ENCODE peak calls at places on chromosomes 4 and X, in four cellular contexts. J is heart left ventricle, A is OCI-LY7, V is cardiac muscle cell. X is an unnamed sample. For H3K4me1, the result is how much of the 10 kb centered on the place peaks cover.

GRCh38 chrX:147376601-147377387 is 534.9 kb upstream of the FMR1 start:
- DNase-seq in J (no peak), A (peak), V (peak), X (no peak)

GRCh38 chrX:8731579-8732395 is at the start of gene ANOS1:
- DNase-seq in J (peak), A (no peak), V (peak), X (peak)

GRCh38 chrX:53288173-53288572 is 6.8 kb upstream of the IQSEC2 start:
- DNase-seq in J (peak), A (no peak), V (peak), X (peak)

GRCh38 chr4:165060938-165061337 is 7.3 kb downstream of the TRIM75 start:
- DNase-seq in J (no peak), A (no peak), V (no peak), X (no peak)

GRCh38 chrX:101108293-101108692 is 10.3 kb downstream of the CENPI start:
- DNase-seq in J (no peak), A (no peak), V (no peak), X (no peak)

GRCh38 chrX:115459883-115460564 is 101.0 kb upstream of the PLS3 start:
- DNase-seq in J (no peak), A (no peak), V (no peak), X (no peak)

GRCh38 chr4:20254517-20255250 is 3.0 kb downstream of the SLIT2 start:
- DNase-seq in J (peak), A (no peak), V (peak), X (peak)

GRCh38 chr4:167595898-167596297 is 361.6 kb upstream of the SPOCK3 start:
- DNase-seq in J (no peak), A (no peak), V (no peak), X (no peak)

GRCh38 chr4:47499705-47500104 is 14.6 kb downstream of the ATP10D start:
- DNase-seq in J (no peak), A (peak), V (no peak), X (no peak)

GRCh38 chr4:26015133-26015651 is 101.2 kb downstream of the SMIM20 start:
- DNase-seq in J (peak), A (no peak), V (no peak), X (peak)

GRCh38 chr4:153181293-153182080 is 22.8 kb upstream of the TRIM2 start:
- DNase-seq in J (no peak), A (no peak), V (no peak), X (no peak)

DNA sequence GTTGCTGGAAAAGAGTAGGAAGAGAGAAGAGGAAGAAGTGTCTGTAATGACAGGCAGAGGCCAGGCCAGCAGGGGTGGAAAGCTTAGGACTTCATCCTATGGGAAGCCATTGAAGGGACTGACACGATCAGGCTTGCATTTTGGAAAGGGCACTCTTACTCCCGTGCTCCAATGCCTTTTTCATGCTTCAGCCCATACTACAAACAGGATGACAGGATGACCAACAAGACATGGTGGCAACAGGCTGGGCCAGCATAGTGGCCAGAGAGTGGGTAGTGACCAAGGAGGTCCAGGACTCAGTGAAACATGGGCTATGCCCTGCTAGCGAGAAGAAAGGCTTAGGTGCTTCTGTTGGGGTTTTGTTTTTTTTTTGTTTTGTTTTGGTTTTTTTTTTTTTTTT is 2.6 kb upstream of the KLF3 start:
- DNase-seq in J (no peak), A (no peak), V (no peak), X (no peak)
- H3K27ac ChIP-seq in J (no peak), A (no peak), V (no peak), X (no peak)

GRCh38 chr4:73704314-73705055 is 35.9 kb upstream of the CXCL8 start:
- DNase-seq in J (no peak), A (no peak), V (no peak), X (peak)
- H3K4me1 ChIP-seq in J (under half), A (under half), V (under half), X (under half)

GRCh38 chrX:48800574-48801280 is 1.1 kb upstream of the HDAC6 start:
- DNase-seq in J (no peak), A (peak), V (no peak), X (no peak)
- H3K27ac ChIP-seq in J (peak), A (peak), V (peak), X (peak)

DNA sequence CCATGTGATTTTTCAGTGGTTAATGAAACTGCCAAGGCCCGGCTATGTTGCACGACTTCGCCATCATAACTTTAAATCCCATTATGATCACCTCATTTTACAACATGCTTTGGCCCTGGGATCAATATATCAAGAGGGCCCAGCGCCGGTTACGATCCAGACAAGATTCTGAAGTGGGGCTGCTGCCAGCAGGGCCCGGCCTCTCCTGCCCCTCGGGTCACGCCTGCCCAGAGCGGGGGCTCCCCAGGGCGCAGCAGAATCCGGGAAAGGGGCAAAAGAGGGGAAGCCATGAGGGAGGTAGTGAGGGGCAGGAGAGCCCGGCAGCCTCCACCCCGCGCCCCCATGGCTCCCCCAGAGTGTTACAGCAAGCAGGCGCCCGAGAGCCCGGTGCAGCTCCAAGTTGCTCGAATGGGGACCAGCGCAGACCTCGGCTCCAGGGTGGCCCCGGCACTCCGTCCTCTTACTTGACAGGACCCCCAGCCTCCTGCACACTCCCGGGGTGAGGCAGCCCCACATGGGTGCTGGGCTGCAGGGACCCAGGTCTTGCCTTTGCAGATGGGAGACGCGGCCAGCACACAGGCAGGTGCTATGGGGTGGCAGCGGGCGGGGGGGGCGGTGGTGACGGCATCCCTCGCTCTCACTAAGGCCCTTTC is 129.8 kb upstream of the NKX1-1 start:
- DNase-seq in J (no peak), A (no peak), V (no peak), X (peak)
- H3K4me1 ChIP-seq in J (under half), A (under half), V (under half), X (under half)

GRCh38 chr4:105708376-105709080 is at the start of the genes GSTCD and INTS12:
- DNase-seq in J (peak), A (peak), V (peak), X (peak)

GRCh38 chr4:105709081-105709450 is 482 bp downstream of the GSTCD start:
- DNase-seq in J (no peak), A (peak), V (peak), X (no peak)

GRCh38 chr4:105710678-105711077 is 2.1 kb downstream of the GSTCD start:
- DNase-seq in J (no peak), A (no peak), V (no peak), X (no peak)

GRCh38 chr4:105710012-105710600 is 1.5 kb downstream of the GSTCD start:
- DNase-seq in J (no peak), A (no peak), V (no peak), X (no peak)

GRCh38 chr4:105707783-105708182 is 706 bp downstream of the INTS12 start:
- DNase-seq in J (no peak), A (no peak), V (no peak), X (no peak)
- H3K27ac ChIP-seq in J (peak), A (peak), V (peak), X (no peak)